ENCODE peak calls at places on chromosomes 4 and X, in seven cellular contexts. C, Y, J, R, G, W and Z are unnamed samples.

GRCh38 chr4:6079965-6080364 is 61.7 kb upstream of the C4orf50 start:
- DNase-seq in R (no peak), J (no peak), C (no peak), W (no peak), G (no peak), Y (no peak), Z (no peak)

GRCh38 chr4:6957148-6957520 is 47.5 kb downstream of the TBC1D14 start:
- DNase-seq in J (no peak), W (no peak), Y (no peak), C (no peak), G (no peak), R (no peak), Z (no peak)

GRCh38 chrX:153973127-153974002 is 811 bp downstream of the TMEM187 start:
- DNase-seq in C (no peak), Y (no peak), J (no peak), W (no peak), G (peak), R (peak), Z (no peak)

GRCh38 chr4:3721186-3721585 is 45.0 kb upstream of the ADRA2C start:
- DNase-seq in J (no peak), W (no peak), C (no peak), Y (no peak), R (no peak), G (no peak), Z (no peak)

GRCh38 chrX:153768311-153769157 is 4.5 kb downstream of the PLXNB3 start:
- DNase-seq in G (no peak), Y (peak), J (no peak), W (no peak), R (no peak), C (no peak), Z (no peak)

GRCh38 chrX:63673896-63674295 is 111.1 kb downstream of the ARHGEF9 start:
- DNase-seq in G (no peak), W (no peak), J (no peak), R (no peak), Y (no peak), C (no peak), Z (no peak)

GRCh38 chrX:24257011-24257410 is 56.9 kb downstream of the SUPT20HL2 start:
- DNase-seq in C (no peak), W (no peak), R (no peak), G (no peak), Y (no peak), J (no peak), Z (no peak)

GRCh38 chrX:103688949-103689348 is 2.5 kb upstream of the MORF4L2 start:
- DNase-seq in W (peak), Y (no peak), G (peak), R (peak), J (no peak), C (no peak), Z (no peak)

GRCh38 chr4:88002786-88003185 is 4.6 kb upstream of the PKD2 start:
- DNase-seq in C (no peak), Y (no peak), G (no peak), J (no peak), W (no peak), R (peak), Z (no peak)

GRCh38 chr4:158777423-158777822 is 8.6 kb downstream of the FNIP2 start:
- DNase-seq in G (peak), W (no peak), Y (no peak), R (no peak), J (no peak), C (no peak), Z (no peak)

GRCh38 chrX:650801-651200 is 20.2 kb downstream of the SHOX start:
- DNase-seq in G (no peak), J (no peak), C (no peak), R (no peak), W (no peak), Y (no peak), Z (no peak)

GRCh38 chr4:30755306-30755705 is 35.1 kb downstream of the PCDH7 start:
- DNase-seq in W (no peak), Y (no peak), J (no peak), R (no peak), C (no peak), G (no peak), Z (no peak)

GRCh38 chr4:137853424-137853823 is 321.1 kb upstream of the PCDH18 start:
- DNase-seq in Y (no peak), W (no peak), J (no peak), C (no peak), G (no peak), R (no peak), Z (no peak)

GRCh38 chrX:76279007-76279406 is 106.1 kb downstream of the PBDC1 start:
- DNase-seq in C (peak), Y (no peak), J (no peak), R (peak), G (peak), W (peak), Z (no peak)

GRCh38 chr4:150874386-150875226 is 140.5 kb downstream of the LRBA start:
- DNase-seq in J (no peak), W (no peak), C (no peak), G (no peak), R (peak), Y (no peak), Z (no peak)

GRCh38 chrX:82757614-82758013 is 750.5 kb upstream of the POU3F4 start:
- DNase-seq in W (no peak), J (no peak), C (no peak), Y (no peak), G (no peak), R (peak), Z (no peak)

GRCh38 chrX:87160435-87161010 is 357.1 kb upstream of the KLHL4 start:
- DNase-seq in J (no peak), W (no peak), R (no peak), Y (no peak), C (no peak), G (no peak), Z (no peak)

GRCh38 chr4:92387459-92388069 is 83.8 kb downstream of the GRID2 start:
- DNase-seq in G (peak), Y (no peak), J (no peak), R (peak), C (peak), W (no peak), Z (no peak)

GRCh38 chrX:109270580-109271484 is 211.1 kb downstream of the GUCY2F start:
- DNase-seq in C (no peak), R (peak), W (no peak), Y (peak), G (no peak), J (no peak), Z (no peak)